ENCODE peak calls at places on chromosomes 3 and 15, in eight cellular contexts. S is fibroblast of the aortic adventitia, L is astrocyte of the spinal cord, T is foreskin fibroblast, X is breast epithelium, P is uterus, H is upper lobe of right lung, J is testis. B is an unnamed sample.

GRCh38 chr15:48367483-48367882 is 36.3 kb downstream of the DUT start:
- DNase-seq in L (no peak), J (no peak), P (no peak), X (no peak), T (peak; percentile 33), H (no peak), S (peak; percentile 59), B (no peak)

GRCh38 chr15:45199136-45199810 is 11.5 kb upstream of the SHF start:
- DNase-seq in S (no peak), L (peak; percentile 41), J (peak; percentile 49), T (peak; percentile 34), X (no peak), P (no peak), H (no peak), B (peak; percentile 76)

GRCh38 chr15:101675796-101676582 is 23.8 kb upstream of the TM2D3 start:
- DNase-seq in S (peak; percentile 56), P (no peak), X (no peak), L (peak; percentile 92), H (no peak), T (peak; percentile 83), J (no peak), B (peak; percentile 60)

GRCh38 chr3:38610934-38611333 is 38.6 kb downstream of the SCN5A start:
- DNase-seq in T (no peak), H (peak; percentile 55), X (no peak), L (no peak), J (no peak), P (no peak), S (no peak), B (no peak)

GRCh38 chr3:25493786-25494185 is 65.7 kb downstream of the RARB start:
- DNase-seq in L (peak; percentile 90), H (no peak), J (no peak), P (no peak), S (peak; percentile 93), X (no peak), T (no peak), B (no peak)

GRCh38 chr15:70023769-70024491 is 73.8 kb downstream of the TLE3 start:
- DNase-seq in P (peak; percentile 54), L (peak; percentile 49), X (no peak), T (peak; percentile 65), S (peak; percentile 85), H (peak; percentile 71), J (peak; percentile 79), B (peak; percentile 33)

GRCh38 chr15:31091531-31091930 is 10.0 kb downstream of the TRPM1 start:
- DNase-seq in H (no peak), L (peak; percentile 79), X (no peak), P (no peak), T (peak; percentile 47), J (no peak), S (no peak), B (no peak)

GRCh38 chr15:91289324-91289723 is 189.3 kb downstream of the SV2B start:
- DNase-seq in H (no peak), X (no peak), S (no peak), J (peak; percentile 51), T (no peak), L (no peak), P (no peak), B (peak; percentile 75)

GRCh38 chr3:151816091-151816604 is 2.2 kb downstream of the AADAC start:
- DNase-seq in P (peak; percentile 43), S (peak; percentile 83), T (peak; percentile 76), J (peak; percentile 73), L (peak; percentile 57), X (no peak), H (no peak), B (peak; percentile 52)

GRCh38 chr3:55897573-55898224 is 410.6 kb upstream of the WNT5A start:
- DNase-seq in L (peak; percentile 27), T (peak; percentile 24), S (no peak), H (no peak), P (no peak), X (no peak), J (no peak), B (peak; percentile 63)

GRCh38 chr15:82111918-82112317 is 66.1 kb upstream of the MEX3B start:
- DNase-seq in S (no peak), P (no peak), X (no peak), T (peak; percentile 79), L (no peak), J (no peak), H (no peak), B (no peak)

GRCh38 chr3:159645874-159646273 is 342.8 kb upstream of the IL12A start:
- DNase-seq in J (no peak), P (no peak), X (no peak), S (peak; percentile 64), H (no peak), L (no peak), T (peak; percentile 73), B (no peak)

GRCh38 chr15:41932511-41932910 is 38.7 kb upstream of the SPTBN5 start:
- DNase-seq in J (no peak), S (no peak), P (no peak), T (no peak), X (no peak), H (peak; percentile 47), L (no peak), B (no peak)

GRCh38 chr3:27521179-27521871 is 37.1 kb upstream of the SLC4A7 start:
- DNase-seq in S (peak; percentile 97), X (no peak), T (peak; percentile 94), J (no peak), L (peak; percentile 84), H (no peak), P (no peak), B (no peak)

GRCh38 chr3:142802891-142803290 is 79.1 kb downstream of the TRPC1 start:
- DNase-seq in H (no peak), T (no peak), X (no peak), P (no peak), L (no peak), S (no peak), J (no peak), B (no peak)

GRCh38 chr3:138898301-138898700 is 48.6 kb downstream of the FOXL2 start:
- DNase-seq in P (no peak), H (no peak), X (no peak), L (peak; percentile 70), J (no peak), S (peak; percentile 94), T (peak; percentile 57), B (no peak)

DNA sequence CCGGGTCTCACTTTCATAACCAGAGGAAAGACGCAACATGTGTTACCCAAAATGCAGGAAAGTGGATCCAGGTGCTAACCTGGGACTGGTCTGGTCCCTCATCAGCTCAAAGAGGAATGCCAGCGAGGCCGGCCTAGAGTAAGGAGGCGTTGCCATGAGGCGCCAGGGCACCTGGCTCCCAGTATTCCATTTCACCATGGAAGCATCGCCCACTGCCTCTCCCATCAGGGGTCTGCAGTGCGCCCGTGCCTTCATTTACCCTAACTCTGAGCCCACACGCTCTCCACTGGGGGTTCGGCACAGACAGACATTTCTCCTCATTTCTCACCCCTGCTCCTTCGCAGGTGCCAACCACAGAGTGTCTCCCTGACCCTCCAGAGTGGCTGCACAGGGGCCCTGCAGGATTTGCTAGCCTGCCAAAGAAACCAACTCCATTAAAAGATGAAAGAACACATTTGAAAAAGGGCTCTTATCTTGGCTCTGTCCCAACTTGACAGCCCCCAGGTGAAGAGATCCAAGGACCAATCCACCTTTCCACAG is 61.5 kb downstream of the ABTB1 start:
- DNase-seq in S (no peak), L (no peak), H (no peak), X (no peak), J (no peak), P (no peak), T (no peak), B (no peak)
- H3K4me3 ChIP-seq in S (no peak overlapping the region), L (no peak overlapping the region), H (no peak overlapping the region), X (no peak overlapping the region), J (no peak overlapping the region), P (no peak overlapping the region), T (no peak overlapping the region), B (no peak overlapping the region)

DNA sequence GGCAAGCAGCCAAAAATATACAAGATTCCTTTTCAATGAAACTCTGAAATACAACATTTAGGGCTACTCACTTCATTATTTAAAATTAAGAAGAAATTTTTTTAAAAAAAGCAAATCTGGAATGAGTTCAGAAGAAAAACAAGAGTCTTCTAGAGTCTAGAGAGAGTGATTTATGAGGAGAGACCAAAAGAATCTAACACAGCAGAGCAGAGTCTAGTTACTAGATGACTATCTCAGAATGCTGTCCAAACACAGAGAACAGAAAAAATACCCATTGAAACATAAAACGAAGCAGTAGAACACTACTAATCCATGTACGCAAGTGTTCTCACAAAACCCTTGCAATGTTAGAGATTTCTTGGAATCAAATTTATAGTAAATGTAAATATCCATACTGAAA is 275.2 kb upstream of the CBLB start:
- DNase-seq in S (no peak), J (no peak), H (no peak), L (no peak), T (no peak), X (no peak), P (no peak), B (no peak)
- TF ChIP-seq CTCF in S (no peak), J (no peak), H (no peak), L (no peak), T (no peak), X (no peak), P (no peak), B (no peak)

GRCh38 chr3:179463299-179463698 is 12.0 kb upstream of the GNB4 start:
- DNase-seq in T (peak; percentile 59), L (no peak), J (no peak), H (no peak), P (no peak), S (peak; percentile 19), X (no peak), B (no peak)
- H3K4me3 ChIP-seq in T (no peak overlapping the region), L (no peak overlapping the region), J (no peak overlapping the region), H (no peak overlapping the region), P (no peak overlapping the region), S (no peak overlapping the region), X (no peak overlapping the region), B (no peak overlapping the region)

GRCh38 chr3:102179321-102180290 is 255.2 kb upstream of the ZPLD1 start:
- DNase-seq in T (peak; percentile 43), L (peak; percentile 49), J (no peak), X (no peak), S (peak; percentile 45), P (no peak), H (no peak), B (no peak)

GRCh38 chr3:102174832-102175374 is 259.9 kb upstream of the ZPLD1 start:
- DNase-seq in J (no peak), X (no peak), P (no peak), T (peak; percentile 31), H (no peak), L (no peak), S (peak; percentile 27), B (no peak)

GRCh38 chr3:102178817-102179216 is 256.0 kb upstream of the ZPLD1 start:
- DNase-seq in P (no peak), J (no peak), S (no peak), X (no peak), H (no peak), T (no peak), L (no peak), B (no peak)

GRCh38 chr3:102176393-102176792 is 258.4 kb upstream of the ZPLD1 start:
- DNase-seq in P (no peak), S (peak; percentile 32), L (no peak), T (no peak), X (no peak), J (no peak), H (no peak), B (no peak)

GRCh38 chr3:102177075-102177755 is 257.6 kb upstream of the ZPLD1 start:
- DNase-seq in P (no peak), X (no peak), S (no peak), T (no peak), H (no peak), L (no peak), J (no peak), B (no peak)
- TF ChIP-seq CTCF in P (no peak), X (no peak), S (no peak), T (no peak), H (no peak), L (no peak), J (no peak), B (no peak)

B was measured in endodermal cell.